ENCODE peak calls at places on chromosomes 6 and 20, in six cellular contexts. One of them, this sample, is unnamed.

GRCh38 chr20:37202267-37202943 is 23.1 kb upstream of the MROH8 start:
- DNase-seq in left ventricle myocardium inferior: no peak
- DNase-seq in GM23338: peak
- DNase-seq in heart right ventricle: no peak
- DNase-seq in epithelial cell of proximal tubule: peak
- DNase-seq in fibroblast of the aortic adventitia: peak
- DNase-seq in this sample: peak

GRCh38 chr6:140300331-140300730 is 925.9 kb upstream of the CITED2 start:
- DNase-seq in left ventricle myocardium inferior: no peak
- DNase-seq in fibroblast of the aortic adventitia: no peak
- DNase-seq in epithelial cell of proximal tubule: no peak
- DNase-seq in heart right ventricle: no peak
- DNase-seq in GM23338: no peak
- DNase-seq in this sample: no peak

GRCh38 chr6:7895125-7895423 is 15.5 kb downstream of the TXNDC5 start:
- DNase-seq in epithelial cell of proximal tubule: no peak
- DNase-seq in GM23338: no peak
- DNase-seq in left ventricle myocardium inferior: no peak
- DNase-seq in fibroblast of the aortic adventitia: no peak
- DNase-seq in heart right ventricle: no peak
- DNase-seq in this sample: no peak

GRCh38 chr20:45436732-45437485 is 21.0 kb downstream of the PIGT start:
- DNase-seq in GM23338: peak
- DNase-seq in left ventricle myocardium inferior: peak
- DNase-seq in fibroblast of the aortic adventitia: peak
- DNase-seq in heart right ventricle: peak
- DNase-seq in epithelial cell of proximal tubule: no peak
- DNase-seq in this sample: no peak

GRCh38 chr20:46210672-46211330 is 92.7 kb downstream of the CD40 start:
- DNase-seq in left ventricle myocardium inferior: no peak
- DNase-seq in heart right ventricle: no peak
- DNase-seq in GM23338: no peak
- DNase-seq in epithelial cell of proximal tubule: no peak
- DNase-seq in fibroblast of the aortic adventitia: no peak
- DNase-seq in this sample: no peak

GRCh38 chr6:2876210-2877056 is 26.7 kb downstream of the SERPINB9 start:
- DNase-seq in fibroblast of the aortic adventitia: peak
- DNase-seq in GM23338: peak
- DNase-seq in heart right ventricle: peak
- DNase-seq in left ventricle myocardium inferior: peak
- DNase-seq in epithelial cell of proximal tubule: peak
- DNase-seq in this sample: peak

GRCh38 chr6:29651413-29652197 is 5.3 kb upstream of the MOG start:
- DNase-seq in fibroblast of the aortic adventitia: peak
- DNase-seq in epithelial cell of proximal tubule: no peak
- DNase-seq in GM23338: peak
- DNase-seq in heart right ventricle: no peak
- DNase-seq in left ventricle myocardium inferior: no peak
- DNase-seq in this sample: no peak

GRCh38 chr6:161301338-161301737 is 27.5 kb upstream of the AGPAT4 start:
- DNase-seq in left ventricle myocardium inferior: peak
- DNase-seq in fibroblast of the aortic adventitia: peak
- DNase-seq in epithelial cell of proximal tubule: no peak
- DNase-seq in GM23338: no peak
- DNase-seq in heart right ventricle: no peak
- DNase-seq in this sample: peak

GRCh38 chr6:81938014-81938761 is 185.7 kb upstream of the TENT5A start:
- DNase-seq in left ventricle myocardium inferior: no peak
- DNase-seq in heart right ventricle: no peak
- DNase-seq in fibroblast of the aortic adventitia: peak
- DNase-seq in epithelial cell of proximal tubule: peak
- DNase-seq in GM23338: no peak
- DNase-seq in this sample: peak

GRCh38 chr6:134063966-134064445 is 11.6 kb upstream of the SLC2A12 start:
- DNase-seq in heart right ventricle: no peak
- DNase-seq in left ventricle myocardium inferior: peak
- DNase-seq in fibroblast of the aortic adventitia: peak
- DNase-seq in GM23338: peak
- DNase-seq in epithelial cell of proximal tubule: no peak
- DNase-seq in this sample: peak

GRCh38 chr6:166561766-166562165 is 24.7 kb downstream of the RAMACL start:
- DNase-seq in heart right ventricle: no peak
- DNase-seq in fibroblast of the aortic adventitia: peak
- DNase-seq in GM23338: no peak
- DNase-seq in epithelial cell of proximal tubule: no peak
- DNase-seq in left ventricle myocardium inferior: no peak
- DNase-seq in this sample: peak

GRCh38 chr6:18210707-18211106 is 53.6 kb downstream of the DEK start:
- DNase-seq in epithelial cell of proximal tubule: no peak
- DNase-seq in fibroblast of the aortic adventitia: no peak
- DNase-seq in heart right ventricle: no peak
- DNase-seq in left ventricle myocardium inferior: no peak
- DNase-seq in GM23338: no peak
- DNase-seq in this sample: no peak

GRCh38 chr20:24095303-24095702 is 106.7 kb upstream of the GGTLC1 start:
- DNase-seq in left ventricle myocardium inferior: no peak
- DNase-seq in epithelial cell of proximal tubule: no peak
- DNase-seq in fibroblast of the aortic adventitia: no peak
- DNase-seq in GM23338: no peak
- DNase-seq in heart right ventricle: no peak
- DNase-seq in this sample: no peak

GRCh38 chr6:143583542-143584330 is 72.2 kb upstream of the FUCA2 start:
- DNase-seq in left ventricle myocardium inferior: no peak
- DNase-seq in epithelial cell of proximal tubule: no peak
- DNase-seq in heart right ventricle: no peak
- DNase-seq in fibroblast of the aortic adventitia: peak
- DNase-seq in GM23338: no peak
- DNase-seq in this sample: no peak

GRCh38 chr6:79422666-79423065 is 114.6 kb downstream of the LCA5 start:
- DNase-seq in epithelial cell of proximal tubule: no peak
- DNase-seq in GM23338: no peak
- DNase-seq in left ventricle myocardium inferior: no peak
- DNase-seq in heart right ventricle: no peak
- DNase-seq in fibroblast of the aortic adventitia: no peak
- DNase-seq in this sample: no peak

GRCh38 chr6:74369556-74369993 is 673.6 kb downstream of the CD109 start:
- DNase-seq in GM23338: no peak
- DNase-seq in fibroblast of the aortic adventitia: peak
- DNase-seq in heart right ventricle: no peak
- DNase-seq in epithelial cell of proximal tubule: peak
- DNase-seq in left ventricle myocardium inferior: no peak
- DNase-seq in this sample: peak

DNA sequence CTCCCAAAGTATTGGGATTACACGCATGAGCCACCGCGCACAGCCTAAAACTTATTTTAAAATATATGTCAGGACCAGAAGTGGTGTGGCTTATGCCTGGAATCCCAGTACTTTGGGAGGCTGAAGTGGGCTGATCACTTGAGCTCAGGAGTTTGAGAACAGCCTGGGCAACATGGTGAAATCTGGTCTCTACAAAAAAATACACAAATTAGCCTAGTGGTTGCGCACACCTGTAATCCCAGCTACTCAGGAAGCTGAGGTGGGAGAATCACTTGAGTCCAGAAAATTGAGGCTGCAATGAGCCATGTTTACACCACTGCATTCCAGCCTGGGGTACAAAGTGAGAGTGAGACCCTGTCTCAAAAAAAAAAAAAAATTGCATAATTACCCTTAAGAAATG is 13.7 kb downstream of the PXT1 start:
- DNase-seq in epithelial cell of proximal tubule: no peak
- DNase-seq in GM23338: no peak
- DNase-seq in heart right ventricle: no peak
- DNase-seq in fibroblast of the aortic adventitia: no peak
- DNase-seq in left ventricle myocardium inferior: no peak
- DNase-seq in this sample: no peak
- TF ChIP-seq CTCF in epithelial cell of proximal tubule: peak
- TF ChIP-seq CTCF in GM23338: peak
- TF ChIP-seq CTCF in heart right ventricle: no peak
- TF ChIP-seq CTCF in fibroblast of the aortic adventitia: peak
- TF ChIP-seq CTCF in left ventricle myocardium inferior: no peak
- TF ChIP-seq CTCF in this sample: no peak

GRCh38 chr20:6142348-6142993 is 19.6 kb upstream of the FERMT1 start:
- DNase-seq in fibroblast of the aortic adventitia: peak
- DNase-seq in left ventricle myocardium inferior: no peak
- DNase-seq in epithelial cell of proximal tubule: no peak
- DNase-seq in heart right ventricle: no peak
- DNase-seq in GM23338: peak
- DNase-seq in this sample: peak
- H3K4me3 ChIP-seq in fibroblast of the aortic adventitia: no peak
- H3K4me3 ChIP-seq in left ventricle myocardium inferior: no peak
- H3K4me3 ChIP-seq in epithelial cell of proximal tubule: no peak
- H3K4me3 ChIP-seq in heart right ventricle: no peak
- H3K4me3 ChIP-seq in GM23338: no peak
- H3K4me3 ChIP-seq in this sample: no peak

DNA sequence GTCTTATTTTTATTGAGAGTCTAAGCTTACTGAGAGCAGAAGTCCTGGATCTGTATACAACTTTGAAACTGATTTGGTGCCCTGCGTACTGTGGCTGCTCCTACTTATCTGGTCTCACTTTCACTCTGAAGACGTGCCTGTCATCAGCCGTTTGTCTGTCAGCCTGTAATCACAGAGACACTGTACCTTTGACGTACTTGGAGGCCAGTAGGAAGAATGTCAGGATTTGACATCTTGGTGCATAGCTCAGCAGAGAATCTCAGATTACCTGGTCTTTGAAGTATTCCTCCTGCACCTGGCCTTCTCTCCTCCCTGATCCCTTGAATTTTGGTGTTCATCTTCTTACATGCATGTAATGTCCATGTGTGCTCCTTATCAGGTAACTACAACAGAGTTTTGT is 37.7 kb downstream of the DSE start:
- DNase-seq in GM23338: no peak
- DNase-seq in epithelial cell of proximal tubule: no peak
- DNase-seq in left ventricle myocardium inferior: no peak
- DNase-seq in fibroblast of the aortic adventitia: no peak
- DNase-seq in heart right ventricle: no peak
- DNase-seq in this sample: no peak
- TF ChIP-seq CTCF in GM23338: no peak
- TF ChIP-seq CTCF in epithelial cell of proximal tubule: no peak
- TF ChIP-seq CTCF in left ventricle myocardium inferior: no peak
- TF ChIP-seq CTCF in fibroblast of the aortic adventitia: no peak
- TF ChIP-seq CTCF in heart right ventricle: no peak
- TF ChIP-seq CTCF in this sample: no peak

DNA sequence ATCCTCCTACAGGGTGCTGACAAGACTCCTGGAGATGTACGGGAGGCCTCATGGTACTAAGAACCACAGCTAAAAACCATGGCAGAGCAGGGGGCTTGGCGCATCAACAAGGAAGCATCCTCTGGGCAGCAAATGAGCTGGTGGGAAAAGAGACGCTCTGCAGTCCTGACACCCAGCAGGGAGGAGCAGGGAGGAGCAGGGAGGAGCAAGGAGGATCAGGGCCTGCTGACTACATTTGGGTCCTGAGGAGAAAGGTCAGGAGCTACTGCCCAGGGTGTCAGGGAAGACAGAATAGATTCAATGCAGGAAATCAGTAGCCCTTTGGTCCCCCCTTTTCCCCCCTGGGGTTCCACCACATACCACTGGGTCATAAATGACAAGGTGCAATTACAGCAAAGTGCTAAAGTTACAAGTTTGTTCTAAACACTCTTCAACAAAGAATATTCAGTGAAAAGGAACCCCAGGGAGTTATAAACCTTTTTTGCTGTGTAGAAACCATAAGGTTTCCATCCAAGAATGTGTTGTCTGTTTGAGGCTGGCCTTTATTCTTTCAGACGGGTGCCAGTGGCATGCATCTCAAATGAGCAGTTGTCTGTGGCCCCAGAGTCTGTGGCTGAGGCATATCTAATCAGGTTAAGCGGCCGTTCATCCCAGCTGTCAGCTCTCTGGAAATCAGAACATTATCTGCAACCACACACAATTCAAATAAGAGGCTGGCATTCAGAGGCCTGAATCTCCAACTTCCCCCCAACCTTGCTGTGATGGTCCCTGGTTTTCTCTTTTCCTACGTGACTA is 325.0 kb downstream of the CDC5L start:
- DNase-seq in heart right ventricle: no peak
- DNase-seq in epithelial cell of proximal tubule: no peak
- DNase-seq in GM23338: no peak
- DNase-seq in fibroblast of the aortic adventitia: no peak
- DNase-seq in left ventricle myocardium inferior: no peak
- DNase-seq in this sample: no peak
- H3K4me3 ChIP-seq in heart right ventricle: no peak
- H3K4me3 ChIP-seq in epithelial cell of proximal tubule: no peak
- H3K4me3 ChIP-seq in GM23338: no peak
- H3K4me3 ChIP-seq in fibroblast of the aortic adventitia: no peak
- H3K4me3 ChIP-seq in left ventricle myocardium inferior: no peak
- H3K4me3 ChIP-seq in this sample: no peak

GRCh38 chr6:10719386-10720228 is 3.3 kb upstream of the TMEM14C start:
- DNase-seq in epithelial cell of proximal tubule: no peak
- DNase-seq in left ventricle myocardium inferior: peak
- DNase-seq in fibroblast of the aortic adventitia: peak
- DNase-seq in heart right ventricle: peak
- DNase-seq in GM23338: no peak
- DNase-seq in this sample: no peak
- TF ChIP-seq CTCF in epithelial cell of proximal tubule: no peak
- TF ChIP-seq CTCF in left ventricle myocardium inferior: no peak
- TF ChIP-seq CTCF in fibroblast of the aortic adventitia: no peak
- TF ChIP-seq CTCF in heart right ventricle: no peak
- TF ChIP-seq CTCF in GM23338: no peak
- TF ChIP-seq CTCF in this sample: no peak

DNA sequence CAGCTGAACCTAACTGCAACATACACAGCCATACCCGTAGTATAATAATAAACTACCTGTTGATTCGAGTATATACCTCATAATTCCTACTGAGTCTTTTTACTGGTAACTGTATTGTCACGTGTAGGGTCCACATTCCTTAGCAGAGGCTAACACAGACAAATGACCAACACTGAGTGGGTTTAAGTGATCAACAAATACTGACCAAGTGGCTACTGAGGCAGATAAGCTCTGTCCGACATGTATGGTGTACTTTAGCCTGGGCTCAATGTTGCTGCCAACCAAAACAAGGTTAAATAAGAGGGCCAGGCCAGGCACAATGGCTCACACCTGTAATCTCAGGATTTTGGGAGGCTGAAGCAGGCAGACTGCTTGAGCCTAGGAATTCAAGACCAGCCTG is 12.7 kb downstream of the ELOVL5 start:
- DNase-seq in GM23338: no peak
- DNase-seq in fibroblast of the aortic adventitia: no peak
- DNase-seq in heart right ventricle: no peak
- DNase-seq in epithelial cell of proximal tubule: no peak
- DNase-seq in left ventricle myocardium inferior: no peak
- DNase-seq in this sample: no peak
- H3K4me3 ChIP-seq in GM23338: peak
- H3K4me3 ChIP-seq in fibroblast of the aortic adventitia: no peak
- H3K4me3 ChIP-seq in heart right ventricle: no peak
- H3K4me3 ChIP-seq in epithelial cell of proximal tubule: no peak
- H3K4me3 ChIP-seq in left ventricle myocardium inferior: no peak
- H3K4me3 ChIP-seq in this sample: no peak

GRCh38 chr6:160069459-160069858 is 52.2 kb upstream of the SLC22A1 start:
- DNase-seq in heart right ventricle: no peak
- DNase-seq in epithelial cell of proximal tubule: no peak
- DNase-seq in GM23338: no peak
- DNase-seq in fibroblast of the aortic adventitia: no peak
- DNase-seq in left ventricle myocardium inferior: no peak
- DNase-seq in this sample: no peak
- TF ChIP-seq CTCF in heart right ventricle: no peak
- TF ChIP-seq CTCF in epithelial cell of proximal tubule: no peak
- TF ChIP-seq CTCF in GM23338: no peak
- TF ChIP-seq CTCF in fibroblast of the aortic adventitia: no peak
- TF ChIP-seq CTCF in left ventricle myocardium inferior: no peak
- TF ChIP-seq CTCF in this sample: no peak

GRCh38 chr20:50172347-50173013 is 18.1 kb upstream of the CEBPB start:
- DNase-seq in fibroblast of the aortic adventitia: peak
- DNase-seq in epithelial cell of proximal tubule: no peak
- DNase-seq in GM23338: peak
- DNase-seq in left ventricle myocardium inferior: peak
- DNase-seq in heart right ventricle: peak
- DNase-seq in this sample: no peak
- H3K4me3 ChIP-seq in fibroblast of the aortic adventitia: peak
- H3K4me3 ChIP-seq in epithelial cell of proximal tubule: peak
- H3K4me3 ChIP-seq in GM23338: peak
- H3K4me3 ChIP-seq in left ventricle myocardium inferior: peak
- H3K4me3 ChIP-seq in heart right ventricle: peak
- H3K4me3 ChIP-seq in this sample: peak

This sample was measured in AG04449.